ENCODE peak calls at places on chromosomes 6 and 20, in six cellular contexts. One of them, this sample, is unnamed.

GRCh38 chr20:33127422-33128097 is 40.4 kb upstream of the BPIFA2 start:
- DNase-seq in SK-N-SH: no peak
- DNase-seq in fibroblast of lung: no peak
- DNase-seq in spleen: no peak
- DNase-seq in breast epithelium: no peak
- DNase-seq in A673: no peak
- DNase-seq in this sample: no peak

GRCh38 chr20:39264506-39265172 is 302.5 kb downstream of the DHX35 start:
- DNase-seq in SK-N-SH: peak; percentile 64
- DNase-seq in fibroblast of lung: peak; percentile 61
- DNase-seq in spleen: no peak
- DNase-seq in breast epithelium: peak; percentile 58
- DNase-seq in A673: peak; percentile 71
- DNase-seq in this sample: peak; percentile 81

GRCh38 chr6:47483853-47484546 is 6.4 kb downstream of the CD2AP start:
- DNase-seq in SK-N-SH: no peak
- DNase-seq in fibroblast of lung: peak; percentile 87
- DNase-seq in spleen: no peak
- DNase-seq in breast epithelium: no peak
- DNase-seq in A673: no peak
- DNase-seq in this sample: no peak

GRCh38 chr6:52549428-52549827 is 27.4 kb downstream of the TRAM2 start:
- DNase-seq in SK-N-SH: no peak
- DNase-seq in fibroblast of lung: no peak
- DNase-seq in spleen: no peak
- DNase-seq in breast epithelium: no peak
- DNase-seq in A673: peak; percentile 94
- DNase-seq in this sample: no peak

GRCh38 chr6:46053034-46053933 is 37.6 kb upstream of the CLIC5 start:
- DNase-seq in SK-N-SH: no peak
- DNase-seq in fibroblast of lung: no peak
- DNase-seq in spleen: no peak
- DNase-seq in breast epithelium: no peak
- DNase-seq in A673: no peak
- DNase-seq in this sample: no peak

GRCh38 chr20:1897965-1898464 is 2.8 kb downstream of the SIRPA start:
- DNase-seq in SK-N-SH: no peak
- DNase-seq in fibroblast of lung: no peak
- DNase-seq in spleen: peak; percentile 85
- DNase-seq in breast epithelium: no peak
- DNase-seq in A673: no peak
- DNase-seq in this sample: no peak

GRCh38 chr6:157151029-157151428 is 172.3 kb downstream of the TMEM242 start:
- DNase-seq in SK-N-SH: no peak
- DNase-seq in fibroblast of lung: peak; percentile 52
- DNase-seq in spleen: no peak
- DNase-seq in breast epithelium: no peak
- DNase-seq in A673: no peak
- DNase-seq in this sample: no peak

GRCh38 chr6:12585497-12585958 is 131.0 kb upstream of the PHACTR1 start:
- DNase-seq in SK-N-SH: no peak
- DNase-seq in fibroblast of lung: peak; percentile 92
- DNase-seq in spleen: no peak
- DNase-seq in breast epithelium: no peak
- DNase-seq in A673: no peak
- DNase-seq in this sample: no peak

GRCh38 chr20:58043122-58043865 is 185.2 kb downstream of the ANKRD60 start:
- DNase-seq in SK-N-SH: no peak
- DNase-seq in fibroblast of lung: no peak
- DNase-seq in spleen: no peak
- DNase-seq in breast epithelium: no peak
- DNase-seq in A673: no peak
- DNase-seq in this sample: peak; percentile 55

GRCh38 chr6:5096482-5096881 is 11.3 kb downstream of the PPP1R3G start:
- DNase-seq in SK-N-SH: no peak
- DNase-seq in fibroblast of lung: no peak
- DNase-seq in spleen: no peak
- DNase-seq in breast epithelium: no peak
- DNase-seq in A673: no peak
- DNase-seq in this sample: no peak

GRCh38 chr6:90369024-90369519 is 72.4 kb upstream of the BACH2 start:
- DNase-seq in SK-N-SH: no peak
- DNase-seq in fibroblast of lung: peak; percentile 100
- DNase-seq in spleen: no peak
- DNase-seq in breast epithelium: no peak
- DNase-seq in A673: peak; percentile 91
- DNase-seq in this sample: peak; percentile 36

GRCh38 chr6:154543638-154544037 is 33.2 kb upstream of the CNKSR3 start:
- DNase-seq in SK-N-SH: no peak
- DNase-seq in fibroblast of lung: peak; percentile 27
- DNase-seq in spleen: no peak
- DNase-seq in breast epithelium: no peak
- DNase-seq in A673: no peak
- DNase-seq in this sample: no peak

GRCh38 chr20:24622856-24623255 is 153.4 kb downstream of the SYNDIG1 start:
- DNase-seq in SK-N-SH: no peak
- DNase-seq in fibroblast of lung: no peak
- DNase-seq in spleen: no peak
- DNase-seq in breast epithelium: no peak
- DNase-seq in A673: no peak
- DNase-seq in this sample: no peak

GRCh38 chr6:158711264-158711663 is 61.4 kb downstream of the SYTL3 start:
- DNase-seq in SK-N-SH: no peak
- DNase-seq in fibroblast of lung: peak; percentile 50
- DNase-seq in spleen: peak; percentile 47
- DNase-seq in breast epithelium: no peak
- DNase-seq in A673: no peak
- DNase-seq in this sample: no peak

GRCh38 chr6:158713469-158713868 is 63.6 kb downstream of the SYTL3 start:
- DNase-seq in SK-N-SH: no peak
- DNase-seq in fibroblast of lung: no peak
- DNase-seq in spleen: no peak
- DNase-seq in breast epithelium: no peak
- DNase-seq in A673: no peak
- DNase-seq in this sample: no peak

GRCh38 chr6:158718431-158719126 is 68.7 kb downstream of the SYTL3 start:
- DNase-seq in SK-N-SH: peak; percentile 59
- DNase-seq in fibroblast of lung: no peak
- DNase-seq in spleen: peak; percentile 63
- DNase-seq in breast epithelium: no peak
- DNase-seq in A673: peak; percentile 46
- DNase-seq in this sample: peak; percentile 88

GRCh38 chr6:158717341-158718328 is 67.8 kb downstream of the SYTL3 start:
- DNase-seq in SK-N-SH: no peak
- DNase-seq in fibroblast of lung: no peak
- DNase-seq in spleen: peak; percentile 80
- DNase-seq in breast epithelium: no peak
- DNase-seq in A673: no peak
- DNase-seq in this sample: no peak

DNA sequence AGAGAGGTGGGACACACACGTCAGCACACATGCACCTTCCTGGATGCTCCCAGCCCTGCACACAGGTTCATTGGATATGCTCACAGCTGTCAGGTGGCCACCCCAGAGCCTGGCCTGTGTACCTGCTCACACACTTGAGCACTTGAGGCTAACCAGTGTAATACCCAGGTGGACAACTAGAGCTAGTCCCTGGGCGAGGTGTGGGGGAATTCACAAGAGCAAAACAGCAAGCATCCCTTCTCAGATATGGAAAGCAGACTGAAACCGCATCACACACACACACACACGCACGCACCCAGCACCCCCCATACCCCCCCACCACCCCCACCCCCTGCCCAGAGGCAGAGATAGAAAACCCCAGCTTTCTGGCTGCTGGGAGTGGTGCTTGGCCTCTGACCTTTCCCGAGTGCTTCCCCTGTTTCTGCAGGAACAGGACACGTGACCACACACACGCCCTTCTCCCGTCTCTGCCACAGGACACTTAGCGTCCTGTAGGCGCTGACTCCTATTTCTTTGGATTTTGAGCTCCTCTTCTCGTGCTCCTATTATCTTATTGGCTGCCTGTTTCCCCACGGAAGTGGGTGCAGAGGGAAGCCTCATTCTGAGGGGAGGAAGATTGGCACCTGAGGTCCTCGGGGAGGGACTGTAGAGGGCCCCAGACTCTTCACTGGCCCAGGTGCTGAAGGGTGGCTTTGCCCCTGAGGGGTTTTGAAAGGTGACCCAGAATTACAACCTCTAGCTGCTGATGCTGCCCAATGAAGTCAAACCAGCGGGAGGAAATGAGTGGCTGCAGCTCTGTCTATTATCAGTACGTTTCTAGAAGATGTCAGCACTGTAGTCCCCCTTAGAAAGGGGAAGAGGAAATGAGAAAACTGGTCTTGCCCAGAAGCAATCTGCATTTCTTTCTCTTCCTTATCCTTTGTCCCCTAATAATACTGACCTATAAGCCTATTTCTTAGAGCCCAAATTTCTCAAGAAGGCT is 65.8 kb downstream of the SYTL3 start:
- DNase-seq in SK-N-SH: no peak
- DNase-seq in fibroblast of lung: no peak
- DNase-seq in spleen: no peak
- DNase-seq in breast epithelium: no peak
- DNase-seq in A673: no peak
- DNase-seq in this sample: peak; percentile 35
- H3K36me3 ChIP-seq in SK-N-SH: no peaks in the 10 kb centered on the region
- H3K36me3 ChIP-seq in fibroblast of lung: no peaks in the 10 kb centered on the region
- H3K36me3 ChIP-seq in spleen: no peaks in the 10 kb centered on the region
- H3K36me3 ChIP-seq in breast epithelium: no peaks in the 10 kb centered on the region
- H3K36me3 ChIP-seq in A673: no peaks in the 10 kb centered on the region
- H3K36me3 ChIP-seq in this sample: no peaks in the 10 kb centered on the region

DNA sequence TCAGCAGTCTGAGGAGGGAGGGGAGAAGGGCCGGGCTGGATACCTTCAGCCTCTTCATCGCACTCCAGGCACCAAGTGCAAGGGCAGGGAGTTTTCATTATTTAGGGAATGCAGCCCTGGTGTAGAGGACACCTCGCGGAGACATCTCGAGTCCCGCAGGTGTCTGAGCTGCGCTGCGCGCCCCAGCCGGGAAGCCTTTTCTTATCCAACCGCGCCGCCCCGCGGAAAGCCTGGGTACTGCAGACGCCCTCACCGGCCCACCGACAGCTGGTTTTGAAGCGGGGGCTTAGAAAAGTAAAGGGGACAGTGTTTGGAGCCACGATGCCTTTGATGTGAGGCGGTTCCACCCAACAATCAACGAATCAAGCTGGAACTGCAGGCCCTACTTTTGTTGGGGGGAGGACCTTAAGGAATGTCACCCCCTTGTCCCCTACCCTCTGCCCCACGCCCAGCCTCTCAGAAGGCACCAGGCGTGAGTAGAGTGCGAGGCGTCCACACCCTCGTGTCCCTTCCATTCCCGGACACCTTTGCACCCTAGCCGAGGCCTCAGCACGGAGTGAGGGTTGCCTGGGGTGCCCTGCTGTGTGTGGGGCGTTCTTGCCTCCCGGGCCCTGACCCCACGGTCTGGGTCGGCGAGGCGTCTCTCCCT is 8.6 kb downstream of the NKX2-2 start:
- DNase-seq in SK-N-SH: peak; percentile 85
- DNase-seq in fibroblast of lung: no peak
- DNase-seq in spleen: peak; percentile 91
- DNase-seq in breast epithelium: no peak
- DNase-seq in A673: peak; percentile 77
- DNase-seq in this sample: peak; percentile 95
- H3K4me3 ChIP-seq in SK-N-SH: peak overlapping the region; percentile 23
- H3K4me3 ChIP-seq in fibroblast of lung: no peak overlapping the region
- H3K4me3 ChIP-seq in spleen: peak overlapping the region; percentile 42
- H3K4me3 ChIP-seq in breast epithelium: peak overlapping the region; percentile 39
- H3K4me3 ChIP-seq in A673: peak overlapping the region; percentile 46
- H3K4me3 ChIP-seq in this sample: peak overlapping the region; percentile 62

GRCh38 chr20:61185181-61185580 is 66.9 kb upstream of the CDH4 start:
- DNase-seq in SK-N-SH: no peak
- DNase-seq in fibroblast of lung: peak; percentile 25
- DNase-seq in spleen: no peak
- DNase-seq in breast epithelium: no peak
- DNase-seq in A673: no peak
- DNase-seq in this sample: no peak

GRCh38 chr20:61185841-61186601 is 66.0 kb upstream of the CDH4 start:
- DNase-seq in SK-N-SH: no peak
- DNase-seq in fibroblast of lung: peak; percentile 98
- DNase-seq in spleen: no peak
- DNase-seq in breast epithelium: no peak
- DNase-seq in A673: peak; percentile 71
- DNase-seq in this sample: no peak

GRCh38 chr20:61186771-61187170 is 65.3 kb upstream of the CDH4 start:
- DNase-seq in SK-N-SH: no peak
- DNase-seq in fibroblast of lung: peak; percentile 70
- DNase-seq in spleen: no peak
- DNase-seq in breast epithelium: no peak
- DNase-seq in A673: no peak
- DNase-seq in this sample: no peak

GRCh38 chr20:61189534-61189933 is 62.5 kb upstream of the CDH4 start:
- DNase-seq in SK-N-SH: no peak
- DNase-seq in fibroblast of lung: no peak
- DNase-seq in spleen: no peak
- DNase-seq in breast epithelium: no peak
- DNase-seq in A673: no peak
- DNase-seq in this sample: no peak

DNA sequence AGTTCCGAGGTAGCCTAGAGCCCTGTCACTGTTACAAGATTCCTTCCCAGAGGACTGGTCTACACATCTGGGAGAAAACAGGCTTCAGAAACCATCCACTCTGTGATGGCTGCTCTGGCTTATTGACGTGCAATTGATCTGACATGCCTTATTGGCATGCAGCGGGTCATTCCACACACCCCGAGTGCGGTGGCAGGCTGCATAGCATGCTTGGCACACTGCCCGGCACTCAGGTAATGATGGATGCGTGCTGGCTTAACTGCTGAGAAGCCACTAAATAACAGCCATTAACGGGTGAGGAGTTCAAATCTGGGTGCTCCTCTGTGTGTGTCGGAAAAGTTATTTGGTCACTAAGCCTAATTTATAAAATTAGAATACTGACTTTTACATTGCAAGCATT is 67.9 kb upstream of the CDH4 start:
- DNase-seq in SK-N-SH: no peak
- DNase-seq in fibroblast of lung: peak; percentile 53
- DNase-seq in spleen: no peak
- DNase-seq in breast epithelium: no peak
- DNase-seq in A673: no peak
- DNase-seq in this sample: no peak
- H3K27me3 ChIP-seq in SK-N-SH: no peaks in the 10 kb centered on the region
- H3K27me3 ChIP-seq in fibroblast of lung: no peaks in the 10 kb centered on the region
- H3K27me3 ChIP-seq in spleen: no peaks in the 10 kb centered on the region
- H3K27me3 ChIP-seq in breast epithelium: no peaks in the 10 kb centered on the region
- H3K27me3 ChIP-seq in A673: no peaks in the 10 kb centered on the region
- H3K27me3 ChIP-seq in this sample: no peaks in the 10 kb centered on the region

GRCh38 chr20:16576219-16576618 is 3.0 kb upstream of the KIF16B start:
- DNase-seq in SK-N-SH: no peak
- DNase-seq in fibroblast of lung: no peak
- DNase-seq in spleen: no peak
- DNase-seq in breast epithelium: no peak
- DNase-seq in A673: no peak
- DNase-seq in this sample: no peak
- H3K36me3 ChIP-seq in SK-N-SH: no peaks in the 10 kb centered on the region
- H3K36me3 ChIP-seq in fibroblast of lung: no peaks in the 10 kb centered on the region
- H3K36me3 ChIP-seq in spleen: no peaks in the 10 kb centered on the region
- H3K36me3 ChIP-seq in breast epithelium: no peaks in the 10 kb centered on the region
- H3K36me3 ChIP-seq in A673: no peaks in the 10 kb centered on the region
- H3K36me3 ChIP-seq in this sample: no peaks in the 10 kb centered on the region

GRCh38 chr6:56370591-56371198 is 123.3 kb upstream of the COL21A1 start:
- DNase-seq in SK-N-SH: peak; percentile 51
- DNase-seq in fibroblast of lung: peak; percentile 97
- DNase-seq in spleen: no peak
- DNase-seq in breast epithelium: no peak
- DNase-seq in A673: peak; percentile 91
- DNase-seq in this sample: no peak
- H3K4me3 ChIP-seq in SK-N-SH: peak overlapping the region; percentile 36
- H3K4me3 ChIP-seq in fibroblast of lung: no peak overlapping the region
- H3K4me3 ChIP-seq in spleen: no peak overlapping the region
- H3K4me3 ChIP-seq in breast epithelium: no peak overlapping the region
- H3K4me3 ChIP-seq in A673: no peak overlapping the region
- H3K4me3 ChIP-seq in this sample: no peak overlapping the region

This sample was measured in H7.